ENCODE peak calls at places on chromosome 1, in ten cellular contexts. J is lower leg skin, Y is H54, W is HCT116, G is sigmoid colon, P is spleen, S is testis, R is A549, Q is ovary, Z is tibial nerve. N is an unnamed sample.

GRCh38 chr1:170680428-170680827 is 16.5 kb downstream of the PRRX1 start:
- DNase-seq in J (no peak), Y (no peak), W (no peak), G (peak), P (no peak), S (no peak), R (no peak), Q (peak), Z (no peak), N (no peak)

GRCh38 chr1:180521474-180522203 is 19.3 kb upstream of the ACBD6 start:
- DNase-seq in J (no peak), Y (no peak), W (peak), G (no peak), P (no peak), S (no peak), R (peak), Q (no peak), Z (no peak), N (no peak)

GRCh38 chr1:84635261-84635848 is 54.9 kb downstream of the SSX2IP start:
- DNase-seq in J (no peak), Y (no peak), W (no peak), G (no peak), P (no peak), S (no peak), R (no peak), Q (no peak), Z (no peak), N (no peak)

GRCh38 chr1:70685300-70686286 is 274.5 kb downstream of the CTH start:
- DNase-seq in J (peak), Y (peak), W (peak), G (peak), P (no peak), S (peak), R (peak), Q (peak), Z (peak), N (peak)

GRCh38 chr1:41356752-41357151 is 4.5 kb upstream of the FOXO6 start:
- DNase-seq in J (peak), Y (no peak), W (no peak), G (no peak), P (no peak), S (no peak), R (no peak), Q (no peak), Z (no peak), N (no peak)

GRCh38 chr1:43861985-43862735 is 71.4 kb upstream of the ARTN start:
- DNase-seq in J (peak), Y (no peak), W (no peak), G (no peak), P (no peak), S (no peak), R (no peak), Q (no peak), Z (no peak), N (no peak)

GRCh38 chr1:98327151-98327918 is 334.2 kb upstream of the SNX7 start:
- DNase-seq in J (no peak), Y (no peak), W (no peak), G (no peak), P (no peak), S (no peak), R (no peak), Q (no peak), Z (no peak), N (no peak)

GRCh38 chr1:164673584-164674214 is 114.7 kb downstream of the PBX1 start:
- DNase-seq in J (no peak), Y (peak), W (no peak), G (no peak), P (no peak), S (peak), R (peak), Q (no peak), Z (no peak), N (peak)

GRCh38 chr1:20250346-20250989 is 40.2 kb upstream of the VWA5B1 start:
- DNase-seq in J (no peak), Y (peak), W (no peak), G (peak), P (no peak), S (peak), R (peak), Q (no peak), Z (no peak), N (no peak)

GRCh38 chr1:7539772-7540175 is 231.3 kb upstream of the VAMP3 start:
- DNase-seq in J (no peak), Y (no peak), W (peak), G (no peak), P (peak), S (no peak), R (peak), Q (no peak), Z (no peak), N (peak)

GRCh38 chr1:6833804-6834203 is 48.5 kb downstream of the CAMTA1 start:
- DNase-seq in J (no peak), Y (no peak), W (no peak), G (no peak), P (no peak), S (no peak), R (no peak), Q (no peak), Z (no peak), N (no peak)

GRCh38 chr1:159211331-159212136 is 6.9 kb downstream of the ACKR1 start:
- DNase-seq in J (no peak), Y (peak), W (peak), G (no peak), P (peak), S (peak), R (peak), Q (no peak), Z (peak), N (peak)

GRCh38 chr1:107964397-107965111 is 426 bp downstream of the VAV3 start:
- DNase-seq in J (peak), Y (no peak), W (no peak), G (no peak), P (peak), S (peak), R (peak), Q (no peak), Z (no peak), N (peak)

GRCh38 chr1:83818916-83819315 is 180.0 kb downstream of the TTLL7 start:
- DNase-seq in J (no peak), Y (no peak), W (no peak), G (no peak), P (no peak), S (no peak), R (peak), Q (no peak), Z (no peak), N (peak)

GRCh38 chr1:64046871-64047270 is 156.6 kb upstream of the UBE2U start:
- DNase-seq in J (no peak), Y (no peak), W (no peak), G (no peak), P (no peak), S (no peak), R (no peak), Q (no peak), Z (no peak), N (no peak)
- TF ChIP-seq POLR2A in J (no peak), Y (no peak), W (no peak), G (no peak), P (no peak), S (no peak), R (no peak), Q (no peak), Z (no peak), N (no peak)

DNA sequence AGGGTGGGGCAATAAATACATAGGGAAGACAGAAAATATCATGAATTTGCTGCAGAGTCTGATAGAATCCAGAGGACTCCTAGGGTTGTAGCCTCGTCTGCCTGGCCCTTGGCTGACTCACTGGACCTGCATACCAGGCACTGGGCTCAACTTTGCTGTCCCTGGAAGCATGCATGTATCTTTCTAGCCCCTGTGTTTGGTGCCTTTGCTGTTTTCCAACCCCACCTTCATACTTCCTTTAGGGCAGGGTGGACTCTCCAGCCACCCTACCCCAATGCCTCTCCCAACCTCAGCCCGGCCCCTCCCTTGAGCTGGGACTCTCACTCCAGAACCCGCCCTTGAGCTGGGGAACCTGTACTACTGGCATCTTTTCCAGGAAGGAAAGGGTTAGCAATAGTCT is 1.2 kb downstream of the RAB25 start:
- DNase-seq in J (no peak), Y (peak), W (no peak), G (no peak), P (no peak), S (no peak), R (no peak), Q (no peak), Z (no peak), N (no peak)
- TF ChIP-seq POLR2A in J (no peak), Y (no peak), W (no peak), G (peak), P (no peak), S (no peak), R (no peak), Q (no peak), Z (no peak), N (no peak)

DNA sequence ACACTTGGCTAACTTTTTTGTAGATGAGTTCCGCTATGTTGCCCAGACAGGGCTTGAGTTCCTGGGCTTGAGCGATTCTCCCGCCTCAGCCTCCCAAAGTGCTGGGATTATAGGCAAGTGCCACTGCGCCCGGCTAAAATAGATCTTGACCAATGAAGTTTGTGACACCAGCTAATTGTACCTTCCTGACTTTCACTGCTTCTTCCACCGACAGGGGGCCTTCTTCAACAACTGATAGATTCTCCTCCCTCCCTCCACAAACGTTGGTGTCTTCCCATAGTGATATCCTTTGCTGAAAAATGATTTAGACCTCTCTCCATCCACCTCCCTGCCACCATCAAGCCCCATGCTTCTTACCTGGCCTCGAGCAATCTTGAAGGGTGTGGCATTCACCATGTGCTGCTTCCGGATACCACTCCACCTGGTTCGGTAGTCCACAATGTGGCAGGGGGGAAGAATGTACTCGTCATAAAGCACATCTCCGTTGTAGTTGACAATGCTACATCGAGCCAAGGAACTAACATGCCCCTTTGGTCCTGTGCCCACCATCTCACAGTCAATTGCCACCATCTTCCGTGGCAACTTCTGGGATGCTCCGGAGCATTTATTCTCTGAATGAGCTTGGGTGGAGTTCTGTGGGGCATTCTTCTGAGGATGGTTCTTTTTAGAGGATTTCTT is 1.6 kb upstream of the METTL25B start:
- DNase-seq in J (peak), Y (no peak), W (peak), G (no peak), P (no peak), S (peak), R (peak), Q (no peak), Z (peak), N (peak)
- TF ChIP-seq POLR2A in J (no peak), Y (no peak), W (no peak), G (no peak), P (no peak), S (no peak), R (no peak), Q (no peak), Z (no peak), N (no peak)

GRCh38 chr1:215567491-215568286 is 585 bp downstream of the KCTD3 start:
- DNase-seq in J (peak), Y (peak), W (no peak), G (peak), P (peak), S (peak), R (peak), Q (peak), Z (peak), N (peak)
- TF ChIP-seq POLR2A in J (no peak), Y (peak), W (peak), G (no peak), P (no peak), S (no peak), R (no peak), Q (no peak), Z (no peak), N (no peak)

GRCh38 chr1:109275706-109276345 is 7.1 kb downstream of the PSRC1 start:
- DNase-seq in J (no peak), Y (no peak), W (no peak), G (no peak), P (peak), S (no peak), R (no peak), Q (no peak), Z (no peak), N (no peak)

GRCh38 chr1:109279615-109280278 is 3.2 kb downstream of the PSRC1 start:
- DNase-seq in J (no peak), Y (no peak), W (no peak), G (no peak), P (no peak), S (peak), R (no peak), Q (no peak), Z (no peak), N (no peak)

GRCh38 chr1:109274533-109275476 is 8.1 kb downstream of the PSRC1 start:
- DNase-seq in J (no peak), Y (peak), W (peak), G (peak), P (peak), S (peak), R (peak), Q (no peak), Z (peak), N (no peak)

GRCh38 chr1:109280768-109281356 is 2.1 kb downstream of the PSRC1 start:
- DNase-seq in J (no peak), Y (no peak), W (no peak), G (no peak), P (no peak), S (peak), R (no peak), Q (no peak), Z (no peak), N (no peak)

GRCh38 chr1:109277434-109278204 is 5.3 kb downstream of the PSRC1 start:
- DNase-seq in J (no peak), Y (peak), W (peak), G (peak), P (peak), S (peak), R (peak), Q (peak), Z (peak), N (peak)
- TF ChIP-seq POLR2A in J (no peak), Y (no peak), W (no peak), G (no peak), P (no peak), S (no peak), R (no peak), Q (no peak), Z (no peak), N (no peak)

DNA sequence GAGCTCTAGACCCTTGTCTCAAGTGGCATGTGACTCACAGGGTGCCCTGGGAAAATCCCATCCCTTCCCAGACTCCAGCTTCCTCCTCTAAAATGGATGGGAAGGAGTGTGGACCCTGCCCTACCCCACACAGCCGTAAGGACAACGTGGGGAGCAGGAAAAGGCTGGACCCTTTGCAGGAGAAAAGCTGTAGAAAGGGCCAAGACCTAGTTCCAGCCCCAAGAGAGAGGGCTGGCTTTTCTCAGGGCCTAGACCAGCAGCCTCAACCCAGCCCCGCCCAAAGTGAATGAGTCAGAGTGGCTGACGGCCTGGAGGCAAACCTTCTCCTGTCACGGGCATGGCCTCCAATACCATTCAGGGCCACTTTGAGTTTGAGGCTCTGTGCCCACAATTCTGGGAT is 1.1 kb downstream of the LAMB3 start:
- DNase-seq in J (peak), Y (no peak), W (peak), G (no peak), P (peak), S (peak), R (peak), Q (no peak), Z (peak), N (peak)
- TF ChIP-seq POLR2A in J (no peak), Y (no peak), W (no peak), G (no peak), P (no peak), S (no peak), R (no peak), Q (no peak), Z (no peak), N (no peak)

GRCh38 chr1:150065184-150065871 is 2.2 kb upstream of the VPS45 start:
- DNase-seq in J (no peak), Y (no peak), W (peak), G (no peak), P (no peak), S (no peak), R (no peak), Q (no peak), Z (no peak), N (no peak)

GRCh38 chr1:150066838-150067183 is 765 bp upstream of the VPS45 start:
- DNase-seq in J (peak), Y (no peak), W (no peak), G (no peak), P (peak), S (no peak), R (no peak), Q (peak), Z (no peak), N (no peak)

GRCh38 chr1:150066328-150066727 is 1.2 kb upstream of the VPS45 start:
- DNase-seq in J (no peak), Y (no peak), W (no peak), G (no peak), P (no peak), S (no peak), R (no peak), Q (no peak), Z (no peak), N (no peak)

GRCh38 chr1:150069923-150070322 is 2.3 kb downstream of the VPS45 start:
- DNase-seq in J (no peak), Y (no peak), W (no peak), G (no peak), P (no peak), S (no peak), R (no peak), Q (no peak), Z (no peak), N (no peak)

DNA sequence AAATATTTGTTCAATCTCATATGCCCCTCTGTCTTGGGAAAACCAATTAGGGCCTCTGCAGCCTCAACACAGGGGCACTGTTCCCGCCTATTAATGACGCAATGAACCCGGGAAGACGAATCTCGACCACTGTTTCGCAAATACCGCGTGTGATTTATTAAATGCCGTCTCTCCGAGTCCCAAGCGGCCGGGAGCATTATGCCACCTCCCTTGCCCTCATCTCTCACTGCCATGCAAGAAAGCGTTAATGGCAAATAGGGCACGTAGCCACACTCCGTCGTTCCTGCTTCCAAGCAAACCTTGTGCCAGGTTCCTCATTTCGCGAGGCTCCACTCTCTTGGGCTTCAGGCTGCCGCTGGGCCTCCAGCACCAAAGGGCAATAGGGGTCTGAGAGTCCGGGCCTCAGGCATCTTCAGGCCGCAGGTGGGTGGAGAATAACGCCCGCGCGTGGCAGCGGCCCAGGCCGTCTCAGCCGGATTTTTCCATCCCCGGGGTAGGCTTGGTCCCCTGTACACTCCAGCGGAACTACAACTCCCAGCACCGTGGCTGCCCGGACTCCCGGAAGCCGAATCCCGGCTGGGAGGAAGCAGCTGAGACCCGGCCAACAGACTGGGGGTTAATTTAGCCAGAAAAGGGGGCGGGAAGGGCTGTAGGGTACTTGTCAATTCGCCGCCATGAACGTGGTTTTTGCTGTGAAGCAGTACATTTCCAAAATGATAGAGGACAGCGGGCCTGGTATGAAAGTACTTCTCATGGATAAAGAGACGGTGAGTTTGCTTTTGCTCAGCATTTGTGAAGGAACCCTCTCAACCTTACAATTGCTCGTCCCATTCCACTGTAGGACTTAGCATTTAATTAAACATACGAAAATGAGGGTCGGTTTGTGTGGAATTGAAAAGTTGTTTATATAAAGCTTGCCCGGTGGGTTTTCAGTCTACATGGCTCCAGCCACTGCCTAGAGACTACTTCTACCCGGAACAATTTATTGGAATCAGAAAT is at the start of gene VPS45:
- DNase-seq in J (peak), Y (peak), W (peak), G (peak), P (peak), S (peak), R (peak), Q (peak), Z (peak), N (peak)
- TF ChIP-seq POLR2A in J (no peak), Y (no peak), W (no peak), G (peak), P (peak), S (no peak), R (peak), Q (peak), Z (no peak), N (peak)